ENCODE peak calls at places on chromosome 13, in eight cellular contexts. F is right lobe of liver, J is psoas muscle, V is lower lobe of right lung, N is heart right ventricle, I is memory B cell, H is heart left ventricle, B is upper lobe of left lung. W is an unnamed sample.

GRCh38 chr13:100547805-100548204 is 40.8 kb downstream of the GGACT start:
- ATAC-seq in J (no peak), H (no peak), I (no peak), V (no peak), F (peak), B (no peak), N (no peak), W (no peak)

GRCh38 chr13:108915095-108915633 is 285.8 kb downstream of the MYO16 start:
- ATAC-seq in H (no peak), N (no peak), I (no peak), F (peak), B (peak), V (no peak), J (no peak), W (peak)

GRCh38 chr13:40662866-40663265 is 3.6 kb downstream of the FOXO1 start:
- ATAC-seq in H (no peak), V (no peak), J (no peak), F (no peak), B (no peak), I (no peak), N (no peak), W (no peak)

GRCh38 chr13:72458701-72459100 is 268.7 kb downstream of the MZT1 start:
- ATAC-seq in B (no peak), J (no peak), V (no peak), I (no peak), N (no peak), F (peak), H (no peak), W (no peak)

GRCh38 chr13:103291693-103292572 is 225.7 kb upstream of the SLC10A2 start:
- ATAC-seq in I (no peak), H (no peak), F (no peak), B (no peak), N (no peak), V (no peak), J (no peak), W (no peak)

GRCh38 chr13:22198001-22198400 is 527.1 kb downstream of the FGF9 start:
- ATAC-seq in H (peak), V (no peak), I (no peak), B (peak), J (no peak), F (peak), N (peak), W (no peak)

GRCh38 chr13:98450495-98451167 is 126.3 kb downstream of the STK24 start:
- ATAC-seq in N (peak), I (no peak), J (peak), F (peak), B (no peak), V (no peak), H (peak), W (no peak)

GRCh38 chr13:102812616-102813287 is 13.8 kb downstream of the BIVM start:
- ATAC-seq in N (no peak), I (no peak), V (no peak), J (no peak), B (no peak), H (no peak), F (no peak), W (no peak)

GRCh38 chr13:94248454-94249233 is 230.8 kb downstream of the DCT start:
- ATAC-seq in J (no peak), B (no peak), N (no peak), V (no peak), I (no peak), H (no peak), F (no peak), W (no peak)

GRCh38 chr13:51837016-51837415 is 8.0 kb downstream of the TMEM272 start:
- ATAC-seq in F (no peak), N (no peak), V (peak), I (no peak), B (no peak), H (peak), J (no peak), W (no peak)

GRCh38 chr13:77230560-77230959 is 96.3 kb downstream of the MYCBP2 start:
- ATAC-seq in I (no peak), H (no peak), B (no peak), N (no peak), V (no peak), J (no peak), F (no peak), W (no peak)

GRCh38 chr13:40653558-40654318 is 12.7 kb downstream of the FOXO1 start:
- ATAC-seq in N (no peak), I (peak), B (peak), H (no peak), F (no peak), V (peak), J (no peak), W (no peak)

GRCh38 chr13:45490068-45490467 is 25.3 kb downstream of the COG3 start:
- ATAC-seq in J (no peak), N (no peak), B (no peak), I (peak), V (no peak), H (no peak), F (peak), W (no peak)

GRCh38 chr13:61874970-61875579 is 459.4 kb upstream of the PCDH20 start:
- ATAC-seq in B (no peak), J (no peak), N (no peak), V (no peak), I (no peak), H (no peak), F (no peak), W (no peak)

GRCh38 chr13:109922518-109922917 is 136.1 kb upstream of the IRS2 start:
- ATAC-seq in J (no peak), B (no peak), V (no peak), I (no peak), H (no peak), N (no peak), F (no peak), W (no peak)

GRCh38 chr13:99382428-99383133 is 75.4 kb upstream of the GPR183 start:
- ATAC-seq in H (peak), B (no peak), F (no peak), V (peak), J (no peak), I (peak), N (peak), W (peak)

W was measured in gastroesophageal sphincter.